ENCODE peak calls at places on chromosome 22, in seven cellular contexts. H, O, Z, P, D, U and A are unnamed samples.

GRCh38 chr22:40509401-40510134 is 127.0 kb downstream of the MRTFA start:
- DNase-seq in D (peak), H (peak), O (peak), Z (peak), U (peak), P (peak), A (peak)

GRCh38 chr22:45742866-45743450 is 71.3 kb downstream of the ATXN10 start:
- DNase-seq in H (peak), Z (peak), O (peak), P (no peak), D (no peak), U (peak), A (peak)

GRCh38 chr22:45376703-45377102 is 36.7 kb downstream of the SMC1B start:
- DNase-seq in U (no peak), H (peak), P (no peak), D (peak), Z (no peak), O (no peak), A (no peak)

GRCh38 chr22:25729595-25729994 is 12.4 kb upstream of the MYO18B start:
- DNase-seq in D (no peak), H (no peak), U (no peak), P (no peak), O (peak), Z (no peak), A (no peak)

GRCh38 chr22:45496451-45496941 is 6.2 kb upstream of the FBLN1 start:
- DNase-seq in U (no peak), Z (no peak), D (no peak), P (no peak), H (no peak), O (no peak), A (no peak)

GRCh38 chr22:29105468-29105867 is 32.6 kb downstream of the KREMEN1 start:
- DNase-seq in D (no peak), P (no peak), Z (no peak), U (no peak), O (no peak), H (no peak), A (no peak)

GRCh38 chr22:25282671-25283561 is 63.5 kb downstream of the CRYBB2 start:
- DNase-seq in U (no peak), Z (peak), D (no peak), O (no peak), P (no peak), H (peak), A (no peak)

GRCh38 chr22:50530280-50530856 is 556 bp upstream of the TYMP start:
- DNase-seq in H (peak), D (peak), P (peak), U (peak), Z (peak), O (peak), A (no peak)

GRCh38 chr22:20996031-20996410 is 5.9 kb downstream of the THAP7 start:
- DNase-seq in Z (no peak), P (no peak), U (no peak), H (no peak), D (no peak), O (no peak), A (no peak)

GRCh38 chr22:40024201-40025061 is 29.7 kb downstream of the FAM83F start:
- DNase-seq in D (peak), U (peak), O (peak), H (peak), P (peak), Z (peak), A (no peak)

GRCh38 chr22:39348909-39349505 is 784 bp upstream of the SYNGR1 start:
- DNase-seq in P (peak), D (no peak), Z (peak), U (no peak), O (no peak), H (no peak), A (no peak)

GRCh38 chr22:49566141-49566541 is 261.5 kb downstream of the BRD1 start:
- DNase-seq in O (no peak), H (no peak), D (no peak), P (no peak), U (no peak), Z (no peak), A (no peak)

GRCh38 chr22:18965526-18966421 is 29.7 kb upstream of the PRODH start:
- DNase-seq in Z (no peak), U (no peak), O (no peak), P (no peak), D (no peak), H (no peak), A (no peak)

GRCh38 chr22:35314161-35314942 is 14.7 kb downstream of the TOM1 start:
- DNase-seq in H (no peak), U (no peak), D (no peak), O (no peak), Z (no peak), P (no peak), A (no peak)

GRCh38 chr22:28075260-28075981 is 156.4 kb upstream of the PITPNB start:
- DNase-seq in O (peak), H (peak), Z (peak), P (peak), D (peak), U (peak), A (peak)

GRCh38 chr22:46577361-46578249 is 40.2 kb upstream of the CELSR1 start:
- DNase-seq in D (no peak), O (no peak), Z (peak), P (peak), U (no peak), H (no peak), A (no peak)

GRCh38 chr22:20248461-20248959 is 19.6 kb downstream of the RTN4R start:
- DNase-seq in O (no peak), U (no peak), H (no peak), P (no peak), D (no peak), Z (no peak), A (no peak)

GRCh38 chr22:19643448-19644313 is 70.6 kb upstream of the SEPTIN5 start:
- DNase-seq in Z (no peak), D (no peak), O (no peak), P (no peak), H (no peak), U (no peak), A (no peak)

GRCh38 chr22:40156001-40156516 is 21.7 kb upstream of the TNRC6B start:
- DNase-seq in Z (peak), P (no peak), U (peak), H (peak), O (peak), D (no peak), A (no peak)

GRCh38 chr22:18909556-18909955 is 3.4 kb downstream of the DGCR6 start:
- DNase-seq in H (no peak), Z (peak), D (no peak), O (no peak), P (no peak), U (no peak), A (no peak)

GRCh38 chr22:46076651-46077339 is 73.5 kb upstream of the PPARA start:
- DNase-seq in O (peak), H (peak), U (no peak), D (no peak), P (peak), Z (no peak), A (no peak)

GRCh38 chr22:33421859-33422258 is 363.7 kb upstream of the SYN3 start:
- DNase-seq in O (no peak), U (no peak), P (no peak), Z (no peak), D (no peak), H (no peak), A (no peak)

GRCh38 chr22:50004923-50005322 is 7.6 kb downstream of the IL17REL start:
- DNase-seq in U (no peak), D (no peak), P (no peak), O (no peak), Z (no peak), H (no peak), A (no peak)

GRCh38 chr22:25334091-25334490 is 114.7 kb downstream of the CRYBB2 start:
- DNase-seq in H (no peak), Z (peak), O (peak), P (peak), U (no peak), D (no peak), A (no peak)

GRCh38 chr22:34429314-34429713 is 509.0 kb upstream of the LARGE1 start:
- DNase-seq in H (no peak), P (no peak), O (no peak), U (no peak), Z (no peak), D (no peak), A (no peak)

DNA sequence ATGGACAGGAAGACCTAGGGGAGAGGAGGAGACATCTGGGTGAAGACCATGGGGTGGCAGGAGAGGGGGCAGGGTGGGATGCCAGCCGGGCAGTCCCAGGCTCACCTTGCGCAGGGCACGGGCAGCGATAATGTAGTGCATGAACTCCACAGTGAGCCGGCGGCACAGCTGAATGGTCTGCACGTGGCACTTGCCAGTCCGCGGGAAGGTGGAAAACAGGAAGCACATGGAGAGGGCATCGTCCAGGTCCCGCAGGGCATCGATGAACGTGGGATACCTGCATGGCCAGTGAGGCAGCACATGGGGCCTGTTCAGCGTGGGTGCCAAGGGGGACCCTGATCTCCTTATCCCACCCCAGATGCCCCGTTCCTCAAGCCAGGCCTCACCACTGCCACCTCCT is 7.3 kb downstream of the PES1 start:
- DNase-seq in P (no peak), U (no peak), H (no peak), O (no peak), Z (no peak), D (no peak), A (no peak)
- TF ChIP-seq CTCF in P (no peak), U (no peak), H (no peak), O (no peak), Z (no peak), D (no peak), A (no peak)

DNA sequence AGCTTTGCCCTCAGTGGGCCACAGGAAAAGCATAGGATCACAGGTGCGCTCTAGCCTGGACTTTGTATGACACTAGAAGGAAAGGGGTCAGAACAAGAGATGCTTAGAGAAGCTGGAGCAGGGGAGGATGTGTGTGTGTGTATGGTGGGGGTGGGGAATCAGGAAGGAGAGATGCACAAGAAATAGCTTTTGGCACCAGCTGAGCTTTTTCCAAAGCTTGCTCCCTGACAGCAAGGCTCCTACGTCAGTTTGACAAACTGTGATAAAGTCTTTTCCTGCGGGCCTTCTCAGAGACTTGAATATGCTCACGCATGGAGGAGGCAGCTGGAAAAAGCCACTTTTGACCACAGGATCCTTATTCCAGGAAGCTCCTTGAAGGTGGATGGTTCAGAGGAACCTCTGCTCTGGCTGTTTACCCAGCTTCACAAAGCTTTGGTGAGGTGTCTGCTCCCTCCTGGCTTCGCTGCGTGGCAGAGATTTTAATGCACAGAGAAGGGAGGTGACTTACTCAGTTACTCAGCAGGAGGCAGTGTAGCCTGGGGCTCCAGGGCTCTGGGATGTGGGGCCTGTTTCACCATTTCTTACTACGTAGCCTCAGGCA is 3.9 kb downstream of the CDC42EP1 start:
- DNase-seq in H (no peak), O (no peak), D (no peak), Z (no peak), P (no peak), U (no peak), A (no peak)
- H3K4me3 ChIP-seq in H (no peak), O (peak), D (no peak), Z (no peak), P (peak), U (peak), A (no peak)

GRCh38 chr22:24133187-24133965 is 47.9 kb upstream of the SUSD2 start:
- DNase-seq in U (peak), D (no peak), Z (no peak), H (no peak), P (peak), O (no peak), A (no peak)
- TF ChIP-seq CTCF in U (peak), D (peak), Z (peak), H (no peak), P (peak), O (peak), A (peak)

GRCh38 chr22:43736651-43737050 is 75.5 kb downstream of the EFCAB6 start:
- DNase-seq in P (no peak), O (no peak), D (no peak), H (no peak), U (no peak), Z (no peak), A (no peak)
- H3K4me3 ChIP-seq in P (no peak), O (no peak), D (no peak), H (no peak), U (no peak), Z (no peak), A (no peak)

GRCh38 chr22:17744430-17744829 is 29.8 kb downstream of the BID start:
- DNase-seq in P (no peak), H (no peak), D (no peak), Z (no peak), O (peak), U (no peak), A (no peak)

GRCh38 chr22:17746916-17747315 is 27.4 kb downstream of the BID start:
- DNase-seq in Z (no peak), P (no peak), D (no peak), O (no peak), U (no peak), H (no peak), A (no peak)

GRCh38 chr22:17749605-17750395 is 24.5 kb downstream of the BID start:
- DNase-seq in P (no peak), D (no peak), H (no peak), Z (no peak), U (no peak), O (no peak), A (no peak)

GRCh38 chr22:17751596-17751995 is 22.7 kb downstream of the BID start:
- DNase-seq in U (no peak), Z (no peak), D (no peak), P (no peak), O (no peak), H (no peak), A (no peak)

DNA sequence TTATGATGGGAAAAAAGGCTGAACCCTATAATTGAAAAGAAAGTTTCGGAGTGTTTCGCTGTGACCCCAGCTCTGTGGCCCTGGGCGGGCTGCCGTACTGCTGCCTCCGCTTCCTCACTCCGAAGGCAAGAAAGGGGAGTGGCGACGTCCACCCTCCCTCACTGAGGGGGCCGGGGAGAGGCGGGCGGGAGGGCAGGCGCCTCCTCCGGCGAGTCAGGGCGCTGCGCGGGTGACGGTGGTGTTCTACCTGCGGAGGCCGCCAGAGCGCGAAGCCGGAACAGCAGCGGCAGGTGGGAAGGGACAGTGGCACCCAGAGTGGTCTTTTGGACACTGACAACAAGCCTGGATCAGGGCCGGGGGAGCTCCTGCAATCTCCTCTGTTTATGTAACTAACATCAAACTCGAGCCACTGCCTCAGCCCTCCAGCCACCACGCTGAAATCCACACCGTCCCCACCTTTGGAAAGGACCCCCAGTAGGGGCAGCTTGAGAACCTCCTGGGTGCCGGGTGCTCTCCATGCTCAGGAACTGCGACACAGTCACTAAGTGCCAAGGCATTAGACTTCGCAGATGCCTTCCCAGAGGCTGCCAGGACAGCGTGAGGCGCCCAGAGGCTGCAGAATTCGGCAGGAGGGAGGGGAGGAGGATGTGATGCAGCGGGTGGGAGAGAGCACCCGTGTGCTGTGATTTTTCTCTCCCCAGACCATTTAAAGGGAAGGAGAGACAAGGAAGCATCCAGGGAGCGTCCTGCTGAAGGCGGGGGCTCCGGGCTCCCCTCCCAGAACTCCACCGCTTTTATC is 25.5 kb downstream of the BID start:
- DNase-seq in P (peak), O (no peak), H (no peak), Z (peak), D (no peak), U (no peak), A (no peak)
- TF ChIP-seq CTCF in P (peak), O (no peak), H (no peak), Z (peak), D (no peak), U (peak), A (peak)

DNA sequence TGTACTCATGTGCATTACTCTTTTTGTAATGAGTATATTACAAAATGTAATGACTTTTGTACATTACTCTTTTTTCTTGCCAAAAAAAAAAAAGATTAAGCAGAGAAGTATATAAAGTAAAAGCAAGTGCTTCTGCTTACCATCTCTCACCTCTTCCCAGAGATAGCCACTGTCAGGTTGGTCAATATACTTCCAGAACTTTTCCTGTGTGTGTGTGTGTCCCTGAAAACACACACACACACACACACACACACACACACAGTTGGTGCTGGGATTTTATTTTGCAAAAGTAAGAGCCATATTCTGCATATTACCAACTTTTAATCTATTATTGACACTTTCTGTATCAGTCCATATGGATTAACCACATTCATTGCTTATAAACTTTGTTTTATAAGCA is 2.5 kb downstream of the IGLL5 start:
- DNase-seq in O (no peak), Z (no peak), P (no peak), D (no peak), U (no peak), H (no peak), A (no peak)
- H3K4me3 ChIP-seq in O (no peak), Z (no peak), P (no peak), D (no peak), U (no peak), H (no peak), A (no peak)

GRCh38 chr22:48453171-48453570 is 1374.5 kb downstream of the BRD1 start:
- DNase-seq in P (no peak), U (no peak), D (no peak), H (no peak), Z (no peak), O (no peak), A (no peak)
- TF ChIP-seq CTCF in P (no peak), U (no peak), D (no peak), H (no peak), Z (no peak), O (no peak), A (no peak)